ENCODE peak calls at places on chromosomes 1 and 21, in five cellular contexts. Z is GM12878, N is NT2/D1, I is H1, J is HepG2. G is an unnamed sample.

GRCh38 chr1:197577580-197577979 is 197.7 kb downstream of the DENND1B start:
- DNase-seq in Z (no peak), N (no peak), I (no peak), J (no peak), G (no peak)

GRCh38 chr1:208565761-208566440 is 321.7 kb upstream of the PLXNA2 start:
- DNase-seq in Z (no peak), N (no peak), I (no peak), J (no peak), G (no peak)

GRCh38 chr1:27637052-27637451 is 2.1 kb upstream of the FGR start:
- DNase-seq in Z (no peak), N (no peak), I (no peak), J (no peak), G (no peak)

GRCh38 chr1:203996126-203996525 is 76.8 kb upstream of the SOX13 start:
- DNase-seq in Z (no peak), N (peak; percentile 68), I (peak; percentile 70), J (peak; percentile 59), G (peak; percentile 47)

GRCh38 chr1:244732846-244733450 is 80.0 kb downstream of the DESI2 start:
- DNase-seq in Z (no peak), N (no peak), I (no peak), J (no peak), G (no peak)

GRCh38 chr1:10546896-10547295 is 72.1 kb downstream of the PEX14 start:
- DNase-seq in Z (no peak), N (no peak), I (peak; percentile 43), J (no peak), G (no peak)

GRCh38 chr1:176206006-176206960 is 803 bp downstream of the COP1 start:
- DNase-seq in Z (no peak), N (peak; percentile 59), I (no peak), J (peak; percentile 38), G (peak; percentile 53)

GRCh38 chr1:212754715-212755114 is 36.9 kb downstream of the NSL1 start:
- DNase-seq in Z (no peak), N (no peak), I (no peak), J (no peak), G (no peak)

GRCh38 chr21:26736449-26736848 is 108.8 kb downstream of the ADAMTS1 start:
- DNase-seq in Z (no peak), N (no peak), I (no peak), J (no peak), G (no peak)

GRCh38 chr1:7526196-7526866 is 244.8 kb upstream of the VAMP3 start:
- DNase-seq in Z (no peak), N (no peak), I (no peak), J (no peak), G (no peak)

GRCh38 chr21:17461582-17461981 is 51.3 kb upstream of the CXADR start:
- DNase-seq in Z (no peak), N (no peak), I (no peak), J (peak; percentile 74), G (no peak)

GRCh38 chr1:27471476-27471875 is 18.5 kb downstream of the WASF2 start:
- DNase-seq in Z (no peak), N (no peak), I (no peak), J (no peak), G (no peak)

GRCh38 chr1:167776151-167776550 is 54.4 kb downstream of the MPZL1 start:
- DNase-seq in Z (no peak), N (no peak), I (no peak), J (no peak), G (no peak)

DNA sequence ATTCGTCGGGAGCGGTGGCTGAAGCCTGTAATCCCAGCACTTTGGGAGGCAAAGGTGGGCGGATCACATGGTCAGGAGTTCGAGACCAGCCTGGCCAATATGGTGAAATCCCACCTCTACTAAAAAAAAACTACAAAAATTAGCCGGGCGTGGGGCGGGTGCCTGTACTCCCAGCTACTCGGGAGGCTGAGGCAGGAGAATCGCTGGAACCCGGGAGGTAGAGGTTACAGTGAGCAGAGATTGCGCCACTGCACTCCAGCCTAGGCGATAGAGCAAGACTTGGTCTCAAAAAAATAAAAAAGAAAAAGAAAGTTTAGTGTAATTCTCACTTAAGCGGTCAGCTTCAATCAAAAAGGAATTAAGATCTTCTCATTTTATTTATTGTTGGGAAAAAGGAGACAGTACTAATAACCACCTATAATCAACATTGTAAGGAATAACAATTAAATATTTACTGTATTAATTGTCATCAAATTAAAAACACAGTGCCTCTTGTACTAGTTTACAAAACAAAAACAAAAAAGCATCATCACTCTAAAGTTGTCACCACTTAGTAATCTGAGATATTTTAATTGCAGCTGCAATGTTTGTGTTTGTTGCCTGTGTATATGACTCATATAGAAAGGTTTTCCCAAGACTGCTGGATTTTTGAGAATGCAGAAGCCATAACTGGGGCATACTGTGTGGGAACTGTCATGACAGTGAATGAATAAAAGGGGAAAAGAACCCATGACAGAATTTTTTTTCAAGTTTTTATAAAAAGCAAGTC is 3.7 kb downstream of the FBXO42 start:
- DNase-seq in Z (no peak), N (no peak), I (no peak), J (peak; percentile 20), G (no peak)
- TF ChIP-seq SUZ12 in Z (no peak), N (no peak), I (no peak), J (no peak), G (no peak)

DNA sequence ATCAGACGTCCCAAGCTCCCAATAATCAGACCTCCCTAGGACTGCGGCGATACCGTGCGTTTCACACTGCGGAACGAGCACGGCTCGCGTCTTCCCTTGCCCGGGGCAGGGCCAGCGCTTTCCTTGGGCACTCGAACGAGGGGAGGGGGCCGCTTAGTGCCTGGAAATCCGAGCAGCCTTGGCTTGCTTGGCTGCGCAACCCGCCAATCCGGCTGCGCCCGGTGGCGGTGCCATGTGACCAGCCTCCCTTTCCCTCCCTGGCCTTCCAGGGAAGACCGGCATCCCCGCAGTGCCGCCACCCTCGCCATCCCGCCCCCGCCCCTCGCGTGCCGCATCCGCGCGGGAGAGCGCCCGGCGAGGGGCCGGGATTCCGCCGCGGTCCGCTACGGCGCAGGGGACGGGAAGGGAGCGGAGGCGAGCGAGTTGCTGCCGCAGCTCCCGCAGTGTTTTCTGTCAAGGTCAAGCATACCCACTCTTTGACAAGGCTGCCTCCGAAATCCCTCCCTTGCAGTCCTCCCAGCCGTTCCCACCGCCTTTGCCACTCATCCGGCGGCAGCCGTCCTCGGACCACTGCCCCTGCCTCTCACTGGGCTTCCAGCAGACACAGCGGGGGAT is 8.3 kb upstream of the RNF19B start:
- DNase-seq in Z (no peak), N (peak; percentile 70), I (peak; percentile 88), J (no peak), G (peak; percentile 74)
- TF ChIP-seq SUZ12 in Z (peak; percentile 94), N (no peak), I (no peak), J (no peak), G (no peak)

GRCh38 chr1:230120289-230120948 is 53.4 kb downstream of the GALNT2 start:
- DNase-seq in Z (no peak), N (no peak), I (no peak), J (no peak), G (no peak)
- TF ChIP-seq SUZ12 in Z (no peak), N (no peak), I (no peak), J (no peak), G (no peak)

DNA sequence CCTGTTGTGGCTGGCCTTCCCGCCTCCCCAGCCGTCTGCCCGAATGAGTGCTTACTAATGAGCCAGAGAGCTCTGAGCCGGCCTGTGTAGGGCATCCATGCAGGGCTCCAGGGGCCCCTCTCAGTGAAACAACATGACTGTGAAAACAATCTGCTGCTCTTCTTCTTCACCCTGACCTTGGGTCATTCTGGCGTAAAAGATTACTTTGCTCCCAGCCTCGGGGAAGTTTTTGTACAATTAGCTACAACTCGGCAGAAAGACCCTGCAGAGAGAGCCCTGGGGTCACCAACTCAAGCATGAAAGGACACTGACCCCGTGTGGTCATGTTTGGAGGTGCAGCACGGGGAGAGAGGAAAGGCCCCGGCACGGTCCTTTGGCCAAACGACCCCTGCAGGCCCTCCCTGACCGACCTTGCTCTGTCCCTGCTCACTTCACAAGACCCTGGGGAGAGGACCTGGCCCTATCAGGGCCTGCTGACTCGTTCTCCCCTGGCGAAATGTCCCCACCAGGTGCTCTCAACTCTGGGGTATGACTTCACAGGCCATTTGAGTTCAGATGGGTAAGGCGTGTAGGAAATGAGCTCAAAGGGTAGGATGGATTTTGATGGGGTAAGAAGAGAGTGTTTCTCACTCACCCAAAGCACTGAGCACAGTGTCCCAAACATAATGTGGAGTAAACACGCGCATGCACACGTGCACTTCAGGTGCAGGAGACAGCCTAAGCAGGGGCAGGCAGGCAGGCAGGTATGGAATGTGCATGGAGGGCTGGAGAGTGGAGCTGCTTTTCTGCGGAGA is 22.9 kb upstream of the FAM20B start:
- DNase-seq in Z (no peak), N (peak; percentile 93), I (peak; percentile 99), J (peak; percentile 79), G (peak; percentile 81)
- TF ChIP-seq SUZ12 in Z (no peak), N (no peak), I (no peak), J (no peak), G (no peak)

GRCh38 chr21:38769253-38769780 is 36.4 kb upstream of the ETS2 start:
- DNase-seq in Z (no peak), N (no peak), I (no peak), J (no peak), G (no peak)
- TF ChIP-seq SUZ12 in Z (no peak), N (no peak), I (no peak), J (no peak), G (no peak)

DNA sequence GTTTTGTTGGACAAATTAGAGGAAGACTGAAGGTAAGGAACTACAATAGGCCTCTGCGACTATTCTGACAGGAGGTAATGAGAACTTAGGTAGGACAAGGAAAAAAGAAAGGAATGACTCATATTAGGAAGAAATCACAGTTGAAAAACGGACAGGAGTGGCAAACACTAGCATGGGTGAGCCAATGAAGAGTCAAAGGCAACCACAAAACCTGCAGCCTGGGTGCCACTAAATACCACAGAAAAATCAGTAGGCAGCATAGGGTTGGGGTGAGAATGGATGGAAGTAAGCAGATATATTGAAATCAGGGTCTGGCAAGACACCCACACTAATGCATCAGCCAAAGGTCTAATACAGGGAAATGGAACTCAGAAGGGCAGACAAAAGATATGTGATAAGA is 10.0 kb downstream of the RBM34 start:
- DNase-seq in Z (no peak), N (no peak), I (no peak), J (no peak), G (no peak)
- TF ChIP-seq SUZ12 in Z (no peak), N (no peak), I (no peak), J (no peak), G (no peak)